ENCODE peak calls at places on chromosomes 11 and 22, in ten cellular contexts. One of them, this sample, is unnamed. For H3K4me1, the result is how much of the 10 kb centered on the place peaks cover.

GRCh38 chr22:50276143-50276542 is 6.0 kb upstream of the MAPK11 start:
- DNase-seq in pancreas: peak
- DNase-seq in endodermal cell: peak
- DNase-seq in right atrium auricular region: no peak
- DNase-seq in left lung: peak
- DNase-seq in neural progenitor cell: no peak
- DNase-seq in thoracic aorta: no peak
- DNase-seq in cardiac muscle cell: peak
- DNase-seq in heart left ventricle: peak
- DNase-seq in prostate gland: peak
- DNase-seq in this sample: peak

GRCh38 chr22:31695423-31695822 is 33.4 kb upstream of the PISD start:
- DNase-seq in pancreas: no peak
- DNase-seq in endodermal cell: no peak
- DNase-seq in right atrium auricular region: no peak
- DNase-seq in left lung: no peak
- DNase-seq in neural progenitor cell: no peak
- DNase-seq in thoracic aorta: no peak
- DNase-seq in cardiac muscle cell: no peak
- DNase-seq in heart left ventricle: no peak
- DNase-seq in prostate gland: no peak
- DNase-seq in this sample: no peak

GRCh38 chr11:65536412-65537295 is 11.8 kb downstream of the SCYL1 start:
- DNase-seq in pancreas: no peak
- DNase-seq in endodermal cell: no peak
- DNase-seq in right atrium auricular region: no peak
- DNase-seq in left lung: no peak
- DNase-seq in neural progenitor cell: no peak
- DNase-seq in thoracic aorta: no peak
- DNase-seq in cardiac muscle cell: no peak
- DNase-seq in heart left ventricle: no peak
- DNase-seq in prostate gland: no peak
- DNase-seq in this sample: no peak

GRCh38 chr22:31081963-31082605 is 966 bp downstream of the SMTN start:
- DNase-seq in pancreas: peak
- DNase-seq in endodermal cell: no peak
- DNase-seq in right atrium auricular region: no peak
- DNase-seq in left lung: no peak
- DNase-seq in neural progenitor cell: no peak
- DNase-seq in thoracic aorta: no peak
- DNase-seq in cardiac muscle cell: no peak
- DNase-seq in heart left ventricle: no peak
- DNase-seq in prostate gland: no peak
- DNase-seq in this sample: no peak

GRCh38 chr22:24728790-24729637 is 45.5 kb downstream of the PIWIL3 start:
- DNase-seq in pancreas: no peak
- DNase-seq in endodermal cell: peak
- DNase-seq in right atrium auricular region: peak
- DNase-seq in left lung: no peak
- DNase-seq in neural progenitor cell: peak
- DNase-seq in thoracic aorta: no peak
- DNase-seq in cardiac muscle cell: peak
- DNase-seq in heart left ventricle: no peak
- DNase-seq in prostate gland: no peak
- DNase-seq in this sample: no peak

GRCh38 chr11:12517741-12518140 is 140.4 kb downstream of the PARVA start:
- DNase-seq in pancreas: no peak
- DNase-seq in endodermal cell: no peak
- DNase-seq in right atrium auricular region: no peak
- DNase-seq in left lung: no peak
- DNase-seq in neural progenitor cell: no peak
- DNase-seq in thoracic aorta: no peak
- DNase-seq in cardiac muscle cell: no peak
- DNase-seq in heart left ventricle: no peak
- DNase-seq in prostate gland: no peak
- DNase-seq in this sample: no peak

GRCh38 chr22:31637938-31638618 is 23.9 kb downstream of the PISD start:
- DNase-seq in pancreas: no peak
- DNase-seq in endodermal cell: peak
- DNase-seq in right atrium auricular region: no peak
- DNase-seq in left lung: peak
- DNase-seq in neural progenitor cell: no peak
- DNase-seq in thoracic aorta: no peak
- DNase-seq in cardiac muscle cell: no peak
- DNase-seq in heart left ventricle: no peak
- DNase-seq in prostate gland: no peak
- DNase-seq in this sample: no peak

GRCh38 chr11:3022300-3022967 is 30.3 kb upstream of the NAP1L4 start:
- DNase-seq in pancreas: no peak
- DNase-seq in endodermal cell: no peak
- DNase-seq in right atrium auricular region: no peak
- DNase-seq in left lung: peak
- DNase-seq in neural progenitor cell: no peak
- DNase-seq in thoracic aorta: no peak
- DNase-seq in cardiac muscle cell: no peak
- DNase-seq in heart left ventricle: no peak
- DNase-seq in prostate gland: no peak
- DNase-seq in this sample: no peak

GRCh38 chr11:66119348-66120133 is 49.5 kb downstream of the PACS1 start:
- DNase-seq in pancreas: no peak
- DNase-seq in endodermal cell: peak
- DNase-seq in right atrium auricular region: no peak
- DNase-seq in left lung: no peak
- DNase-seq in neural progenitor cell: peak
- DNase-seq in thoracic aorta: no peak
- DNase-seq in cardiac muscle cell: no peak
- DNase-seq in heart left ventricle: no peak
- DNase-seq in prostate gland: no peak
- DNase-seq in this sample: no peak

GRCh38 chr11:113773092-113773415 is 438 bp downstream of the ZW10 start:
- DNase-seq in pancreas: no peak
- DNase-seq in endodermal cell: no peak
- DNase-seq in right atrium auricular region: no peak
- DNase-seq in left lung: no peak
- DNase-seq in neural progenitor cell: peak
- DNase-seq in thoracic aorta: no peak
- DNase-seq in cardiac muscle cell: peak
- DNase-seq in heart left ventricle: no peak
- DNase-seq in prostate gland: peak
- DNase-seq in this sample: peak

GRCh38 chr22:17780116-17780740 is 6.0 kb upstream of the BID start:
- DNase-seq in pancreas: no peak
- DNase-seq in endodermal cell: no peak
- DNase-seq in right atrium auricular region: no peak
- DNase-seq in left lung: no peak
- DNase-seq in neural progenitor cell: no peak
- DNase-seq in thoracic aorta: no peak
- DNase-seq in cardiac muscle cell: no peak
- DNase-seq in heart left ventricle: peak
- DNase-seq in prostate gland: no peak
- DNase-seq in this sample: no peak

GRCh38 chr11:2298795-2299747 is 2.6 kb downstream of the C11orf21 start:
- DNase-seq in pancreas: peak
- DNase-seq in endodermal cell: peak
- DNase-seq in right atrium auricular region: peak
- DNase-seq in left lung: peak
- DNase-seq in neural progenitor cell: peak
- DNase-seq in thoracic aorta: no peak
- DNase-seq in cardiac muscle cell: peak
- DNase-seq in heart left ventricle: peak
- DNase-seq in prostate gland: peak
- DNase-seq in this sample: no peak

GRCh38 chr11:106917973-106918372 is 100.3 kb downstream of the GUCY1A2 start:
- DNase-seq in pancreas: no peak
- DNase-seq in endodermal cell: peak
- DNase-seq in right atrium auricular region: no peak
- DNase-seq in left lung: no peak
- DNase-seq in neural progenitor cell: peak
- DNase-seq in thoracic aorta: no peak
- DNase-seq in cardiac muscle cell: peak
- DNase-seq in heart left ventricle: no peak
- DNase-seq in prostate gland: no peak
- DNase-seq in this sample: no peak

GRCh38 chr11:5593146-5593545 is 3.3 kb upstream of the TRIM6 start:
- DNase-seq in pancreas: no peak
- DNase-seq in endodermal cell: no peak
- DNase-seq in right atrium auricular region: no peak
- DNase-seq in left lung: no peak
- DNase-seq in neural progenitor cell: no peak
- DNase-seq in thoracic aorta: no peak
- DNase-seq in cardiac muscle cell: no peak
- DNase-seq in heart left ventricle: no peak
- DNase-seq in prostate gland: no peak
- DNase-seq in this sample: no peak

DNA sequence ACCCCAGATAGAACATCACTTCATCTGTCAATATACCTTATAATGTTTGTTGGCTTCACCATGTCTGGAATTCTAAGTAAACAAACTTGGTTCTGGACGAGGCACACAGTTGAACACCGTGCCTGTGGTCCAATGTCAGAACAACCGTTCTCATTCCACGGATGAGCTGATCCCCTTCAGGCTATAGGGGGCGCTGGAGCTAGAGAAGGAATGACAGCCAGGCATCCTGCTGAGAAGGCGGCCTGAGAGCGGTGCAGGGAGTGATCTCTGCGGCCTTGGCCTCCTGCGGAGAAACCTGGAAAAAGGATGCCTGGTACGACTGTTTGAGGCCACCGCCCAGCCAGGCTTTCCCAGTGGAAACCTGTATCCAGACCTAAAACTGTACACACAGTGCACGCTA is 48.7 kb downstream of the FDX1 start:
- DNase-seq in pancreas: no peak
- DNase-seq in endodermal cell: peak
- DNase-seq in right atrium auricular region: no peak
- DNase-seq in left lung: no peak
- DNase-seq in neural progenitor cell: peak
- DNase-seq in thoracic aorta: no peak
- DNase-seq in cardiac muscle cell: peak
- DNase-seq in heart left ventricle: no peak
- DNase-seq in prostate gland: no peak
- DNase-seq in this sample: no peak
- TF ChIP-seq CTCF in pancreas: no peak
- TF ChIP-seq CTCF in endodermal cell: peak
- TF ChIP-seq CTCF in right atrium auricular region: no peak
- TF ChIP-seq CTCF in left lung: no peak
- TF ChIP-seq CTCF in neural progenitor cell: peak
- TF ChIP-seq CTCF in thoracic aorta: no peak
- TF ChIP-seq CTCF in cardiac muscle cell: peak
- TF ChIP-seq CTCF in heart left ventricle: no peak
- TF ChIP-seq CTCF in prostate gland: no peak
- TF ChIP-seq CTCF in this sample: no peak

GRCh38 chr22:21936151-21936778 is 16.4 kb downstream of the PPM1F start:
- DNase-seq in pancreas: peak
- DNase-seq in endodermal cell: no peak
- DNase-seq in right atrium auricular region: peak
- DNase-seq in left lung: peak
- DNase-seq in neural progenitor cell: no peak
- DNase-seq in thoracic aorta: no peak
- DNase-seq in cardiac muscle cell: no peak
- DNase-seq in heart left ventricle: no peak
- DNase-seq in prostate gland: no peak
- DNase-seq in this sample: peak
- H3K4me1 ChIP-seq in pancreas: under half
- H3K4me1 ChIP-seq in endodermal cell: under half
- H3K4me1 ChIP-seq in right atrium auricular region: half or more
- H3K4me1 ChIP-seq in left lung: under half
- H3K4me1 ChIP-seq in neural progenitor cell: under half
- H3K4me1 ChIP-seq in thoracic aorta: under half
- H3K4me1 ChIP-seq in cardiac muscle cell: under half
- H3K4me1 ChIP-seq in heart left ventricle: under half
- H3K4me1 ChIP-seq in prostate gland: under half
- H3K4me1 ChIP-seq in this sample: under half

GRCh38 chr11:103109818-103110388 is 677 bp downstream of the DYNC2H1 start:
- DNase-seq in pancreas: no peak
- DNase-seq in endodermal cell: peak
- DNase-seq in right atrium auricular region: no peak
- DNase-seq in left lung: peak
- DNase-seq in neural progenitor cell: peak
- DNase-seq in thoracic aorta: no peak
- DNase-seq in cardiac muscle cell: no peak
- DNase-seq in heart left ventricle: no peak
- DNase-seq in prostate gland: no peak
- DNase-seq in this sample: no peak
- TF ChIP-seq CTCF in pancreas: no peak
- TF ChIP-seq CTCF in endodermal cell: no peak
- TF ChIP-seq CTCF in right atrium auricular region: no peak
- TF ChIP-seq CTCF in left lung: no peak
- TF ChIP-seq CTCF in neural progenitor cell: no peak
- TF ChIP-seq CTCF in thoracic aorta: no peak
- TF ChIP-seq CTCF in cardiac muscle cell: no peak
- TF ChIP-seq CTCF in heart left ventricle: no peak
- TF ChIP-seq CTCF in prostate gland: no peak
- TF ChIP-seq CTCF in this sample: no peak

GRCh38 chr11:120334894-120335462 is 1.2 kb upstream of the ARHGEF12 start:
- DNase-seq in pancreas: peak
- DNase-seq in endodermal cell: peak
- DNase-seq in right atrium auricular region: peak
- DNase-seq in left lung: no peak
- DNase-seq in neural progenitor cell: peak
- DNase-seq in thoracic aorta: peak
- DNase-seq in cardiac muscle cell: peak
- DNase-seq in heart left ventricle: no peak
- DNase-seq in prostate gland: peak
- DNase-seq in this sample: peak

GRCh38 chr11:120335596-120335927 is 651 bp upstream of the ARHGEF12 start:
- DNase-seq in pancreas: no peak
- DNase-seq in endodermal cell: no peak
- DNase-seq in right atrium auricular region: no peak
- DNase-seq in left lung: peak
- DNase-seq in neural progenitor cell: no peak
- DNase-seq in thoracic aorta: no peak
- DNase-seq in cardiac muscle cell: no peak
- DNase-seq in heart left ventricle: no peak
- DNase-seq in prostate gland: peak
- DNase-seq in this sample: peak

GRCh38 chr11:120332822-120333716 is 3.1 kb upstream of the ARHGEF12 start:
- DNase-seq in pancreas: no peak
- DNase-seq in endodermal cell: no peak
- DNase-seq in right atrium auricular region: no peak
- DNase-seq in left lung: no peak
- DNase-seq in neural progenitor cell: no peak
- DNase-seq in thoracic aorta: no peak
- DNase-seq in cardiac muscle cell: no peak
- DNase-seq in heart left ventricle: no peak
- DNase-seq in prostate gland: no peak
- DNase-seq in this sample: no peak

GRCh38 chr11:120333801-120334200 is 2.4 kb upstream of the ARHGEF12 start:
- DNase-seq in pancreas: no peak
- DNase-seq in endodermal cell: no peak
- DNase-seq in right atrium auricular region: no peak
- DNase-seq in left lung: no peak
- DNase-seq in neural progenitor cell: no peak
- DNase-seq in thoracic aorta: no peak
- DNase-seq in cardiac muscle cell: no peak
- DNase-seq in heart left ventricle: no peak
- DNase-seq in prostate gland: no peak
- DNase-seq in this sample: no peak

DNA sequence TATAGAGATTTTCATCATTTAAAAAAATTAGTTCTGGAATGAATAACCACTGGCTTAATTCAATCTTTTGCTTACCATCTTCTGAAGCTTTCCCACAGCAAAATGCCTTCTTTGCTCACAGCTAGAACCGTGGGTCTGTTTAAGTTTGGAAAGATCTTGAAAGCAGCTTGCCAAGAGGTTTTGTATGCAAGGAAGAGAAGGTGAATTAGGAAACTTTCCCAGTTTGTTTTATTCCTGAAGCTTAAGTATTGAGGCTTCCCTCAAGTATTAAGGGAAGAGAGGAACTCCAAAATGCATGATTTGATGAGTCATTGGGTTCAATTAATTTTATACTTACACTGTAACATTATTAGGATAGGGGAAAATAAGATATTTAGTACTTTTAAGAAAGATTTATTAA is 1.9 kb upstream of the ARHGEF12 start:
- DNase-seq in pancreas: no peak
- DNase-seq in endodermal cell: no peak
- DNase-seq in right atrium auricular region: no peak
- DNase-seq in left lung: no peak
- DNase-seq in neural progenitor cell: no peak
- DNase-seq in thoracic aorta: no peak
- DNase-seq in cardiac muscle cell: no peak
- DNase-seq in heart left ventricle: no peak
- DNase-seq in prostate gland: no peak
- DNase-seq in this sample: no peak
- H3K4me1 ChIP-seq in pancreas: under half
- H3K4me1 ChIP-seq in endodermal cell: under half
- H3K4me1 ChIP-seq in right atrium auricular region: half or more
- H3K4me1 ChIP-seq in left lung: under half
- H3K4me1 ChIP-seq in neural progenitor cell: under half
- H3K4me1 ChIP-seq in thoracic aorta: under half
- H3K4me1 ChIP-seq in cardiac muscle cell: under half
- H3K4me1 ChIP-seq in heart left ventricle: under half
- H3K4me1 ChIP-seq in prostate gland: under half
- H3K4me1 ChIP-seq in this sample: under half

This sample was measured in tibial artery.